ENCODE peak calls at places on chromosomes 5 and 9, in four cellular contexts. One of them, this sample, is unnamed.

GRCh38 chr9:32928912-32929311 is 72.5 kb downstream of the APTX start:
- DNase-seq in activated CD8-positive, alpha-beta T cell treated with anti-CD3 and anti-CD28 coated beads, Interleukin-2, amount 10 ng/mL, durations not matched to agents 7 days and 5 days: no peak
- DNase-seq in Kasumi-1: no peak
- DNase-seq in stimulated activated CD8-positive, alpha-beta memory T cell treated with anti-CD3 and anti-CD28 coated beads, Interleukin-15, amount 100 ng/mL, for 1 hour: no peak
- DNase-seq in this sample: no peak

GRCh38 chr5:54556136-54556535 is 38.6 kb downstream of the SNX18 start:
- DNase-seq in activated CD8-positive, alpha-beta T cell treated with anti-CD3 and anti-CD28 coated beads, Interleukin-2, amount 10 ng/mL, durations not matched to agents 7 days and 5 days: no peak
- DNase-seq in Kasumi-1: no peak
- DNase-seq in stimulated activated CD8-positive, alpha-beta memory T cell treated with anti-CD3 and anti-CD28 coated beads, Interleukin-15, amount 100 ng/mL, for 1 hour: no peak
- DNase-seq in this sample: no peak

GRCh38 chr9:129944501-129945116 is 98.4 kb downstream of the FNBP1 start:
- DNase-seq in activated CD8-positive, alpha-beta T cell treated with anti-CD3 and anti-CD28 coated beads, Interleukin-2, amount 10 ng/mL, durations not matched to agents 7 days and 5 days: peak
- DNase-seq in Kasumi-1: peak
- DNase-seq in stimulated activated CD8-positive, alpha-beta memory T cell treated with anti-CD3 and anti-CD28 coated beads, Interleukin-15, amount 100 ng/mL, for 1 hour: peak
- DNase-seq in this sample: no peak

GRCh38 chr5:160438316-160439204 is 16.9 kb downstream of the PTTG1 start:
- DNase-seq in activated CD8-positive, alpha-beta T cell treated with anti-CD3 and anti-CD28 coated beads, Interleukin-2, amount 10 ng/mL, durations not matched to agents 7 days and 5 days: peak
- DNase-seq in Kasumi-1: peak
- DNase-seq in stimulated activated CD8-positive, alpha-beta memory T cell treated with anti-CD3 and anti-CD28 coated beads, Interleukin-15, amount 100 ng/mL, for 1 hour: peak
- DNase-seq in this sample: peak

GRCh38 chr9:128902351-128903078 is 18.3 kb upstream of the PHYHD1 start:
- DNase-seq in activated CD8-positive, alpha-beta T cell treated with anti-CD3 and anti-CD28 coated beads, Interleukin-2, amount 10 ng/mL, durations not matched to agents 7 days and 5 days: peak
- DNase-seq in Kasumi-1: peak
- DNase-seq in stimulated activated CD8-positive, alpha-beta memory T cell treated with anti-CD3 and anti-CD28 coated beads, Interleukin-15, amount 100 ng/mL, for 1 hour: peak
- DNase-seq in this sample: peak

GRCh38 chr5:16934669-16935068 is 1.4 kb downstream of the MYO10 start:
- DNase-seq in activated CD8-positive, alpha-beta T cell treated with anti-CD3 and anti-CD28 coated beads, Interleukin-2, amount 10 ng/mL, durations not matched to agents 7 days and 5 days: no peak
- DNase-seq in Kasumi-1: no peak
- DNase-seq in stimulated activated CD8-positive, alpha-beta memory T cell treated with anti-CD3 and anti-CD28 coated beads, Interleukin-15, amount 100 ng/mL, for 1 hour: no peak
- DNase-seq in this sample: no peak

GRCh38 chr9:16671591-16672137 is 198.8 kb downstream of the BNC2 start:
- DNase-seq in activated CD8-positive, alpha-beta T cell treated with anti-CD3 and anti-CD28 coated beads, Interleukin-2, amount 10 ng/mL, durations not matched to agents 7 days and 5 days: no peak
- DNase-seq in Kasumi-1: no peak
- DNase-seq in stimulated activated CD8-positive, alpha-beta memory T cell treated with anti-CD3 and anti-CD28 coated beads, Interleukin-15, amount 100 ng/mL, for 1 hour: no peak
- DNase-seq in this sample: no peak

GRCh38 chr9:72579190-72579589 is 57.8 kb downstream of the TMC1 start:
- DNase-seq in activated CD8-positive, alpha-beta T cell treated with anti-CD3 and anti-CD28 coated beads, Interleukin-2, amount 10 ng/mL, durations not matched to agents 7 days and 5 days: no peak
- DNase-seq in Kasumi-1: no peak
- DNase-seq in stimulated activated CD8-positive, alpha-beta memory T cell treated with anti-CD3 and anti-CD28 coated beads, Interleukin-15, amount 100 ng/mL, for 1 hour: no peak
- DNase-seq in this sample: no peak

GRCh38 chr5:68333649-68334549 is 118.3 kb downstream of the PIK3R1 start:
- DNase-seq in activated CD8-positive, alpha-beta T cell treated with anti-CD3 and anti-CD28 coated beads, Interleukin-2, amount 10 ng/mL, durations not matched to agents 7 days and 5 days: no peak
- DNase-seq in Kasumi-1: no peak
- DNase-seq in stimulated activated CD8-positive, alpha-beta memory T cell treated with anti-CD3 and anti-CD28 coated beads, Interleukin-15, amount 100 ng/mL, for 1 hour: no peak
- DNase-seq in this sample: no peak

GRCh38 chr9:10562581-10563343 is 50.0 kb downstream of the PTPRD start:
- DNase-seq in activated CD8-positive, alpha-beta T cell treated with anti-CD3 and anti-CD28 coated beads, Interleukin-2, amount 10 ng/mL, durations not matched to agents 7 days and 5 days: no peak
- DNase-seq in Kasumi-1: no peak
- DNase-seq in stimulated activated CD8-positive, alpha-beta memory T cell treated with anti-CD3 and anti-CD28 coated beads, Interleukin-15, amount 100 ng/mL, for 1 hour: no peak
- DNase-seq in this sample: no peak

GRCh38 chr9:75950983-75951382 is 60.5 kb downstream of the PCSK5 start:
- DNase-seq in activated CD8-positive, alpha-beta T cell treated with anti-CD3 and anti-CD28 coated beads, Interleukin-2, amount 10 ng/mL, durations not matched to agents 7 days and 5 days: no peak
- DNase-seq in Kasumi-1: no peak
- DNase-seq in stimulated activated CD8-positive, alpha-beta memory T cell treated with anti-CD3 and anti-CD28 coated beads, Interleukin-15, amount 100 ng/mL, for 1 hour: no peak
- DNase-seq in this sample: no peak

GRCh38 chr9:99824378-99825157 is 2.9 kb downstream of the NR4A3 start:
- DNase-seq in activated CD8-positive, alpha-beta T cell treated with anti-CD3 and anti-CD28 coated beads, Interleukin-2, amount 10 ng/mL, durations not matched to agents 7 days and 5 days: peak
- DNase-seq in Kasumi-1: peak
- DNase-seq in stimulated activated CD8-positive, alpha-beta memory T cell treated with anti-CD3 and anti-CD28 coated beads, Interleukin-15, amount 100 ng/mL, for 1 hour: no peak
- DNase-seq in this sample: peak

GRCh38 chr5:96149021-96149420 is 187.4 kb upstream of the ELL2 start:
- DNase-seq in activated CD8-positive, alpha-beta T cell treated with anti-CD3 and anti-CD28 coated beads, Interleukin-2, amount 10 ng/mL, durations not matched to agents 7 days and 5 days: no peak
- DNase-seq in Kasumi-1: no peak
- DNase-seq in stimulated activated CD8-positive, alpha-beta memory T cell treated with anti-CD3 and anti-CD28 coated beads, Interleukin-15, amount 100 ng/mL, for 1 hour: no peak
- DNase-seq in this sample: no peak

GRCh38 chr5:14445581-14446290 is 135.9 kb upstream of the OTULINL start:
- DNase-seq in activated CD8-positive, alpha-beta T cell treated with anti-CD3 and anti-CD28 coated beads, Interleukin-2, amount 10 ng/mL, durations not matched to agents 7 days and 5 days: no peak
- DNase-seq in Kasumi-1: peak
- DNase-seq in stimulated activated CD8-positive, alpha-beta memory T cell treated with anti-CD3 and anti-CD28 coated beads, Interleukin-15, amount 100 ng/mL, for 1 hour: no peak
- DNase-seq in this sample: no peak

GRCh38 chr5:170483701-170484458 is 19.9 kb upstream of the KCNIP1 start:
- DNase-seq in activated CD8-positive, alpha-beta T cell treated with anti-CD3 and anti-CD28 coated beads, Interleukin-2, amount 10 ng/mL, durations not matched to agents 7 days and 5 days: no peak
- DNase-seq in Kasumi-1: peak
- DNase-seq in stimulated activated CD8-positive, alpha-beta memory T cell treated with anti-CD3 and anti-CD28 coated beads, Interleukin-15, amount 100 ng/mL, for 1 hour: no peak
- DNase-seq in this sample: no peak

GRCh38 chr9:111940697-111941096 is 44.1 kb downstream of the UGCG start:
- DNase-seq in activated CD8-positive, alpha-beta T cell treated with anti-CD3 and anti-CD28 coated beads, Interleukin-2, amount 10 ng/mL, durations not matched to agents 7 days and 5 days: no peak
- DNase-seq in Kasumi-1: no peak
- DNase-seq in stimulated activated CD8-positive, alpha-beta memory T cell treated with anti-CD3 and anti-CD28 coated beads, Interleukin-15, amount 100 ng/mL, for 1 hour: no peak
- DNase-seq in this sample: no peak

GRCh38 chr9:35905912-35906679 is at the start of gene HRCT1:
- DNase-seq in activated CD8-positive, alpha-beta T cell treated with anti-CD3 and anti-CD28 coated beads, Interleukin-2, amount 10 ng/mL, durations not matched to agents 7 days and 5 days: no peak
- DNase-seq in Kasumi-1: no peak
- DNase-seq in stimulated activated CD8-positive, alpha-beta memory T cell treated with anti-CD3 and anti-CD28 coated beads, Interleukin-15, amount 100 ng/mL, for 1 hour: no peak
- DNase-seq in this sample: no peak

GRCh38 chr9:88777498-88778312 is 213.6 kb upstream of the S1PR3 start:
- DNase-seq in activated CD8-positive, alpha-beta T cell treated with anti-CD3 and anti-CD28 coated beads, Interleukin-2, amount 10 ng/mL, durations not matched to agents 7 days and 5 days: no peak
- DNase-seq in Kasumi-1: peak
- DNase-seq in stimulated activated CD8-positive, alpha-beta memory T cell treated with anti-CD3 and anti-CD28 coated beads, Interleukin-15, amount 100 ng/mL, for 1 hour: no peak
- DNase-seq in this sample: no peak

GRCh38 chr5:111075520-111075919 is 4.0 kb downstream of the TSLP start:
- DNase-seq in activated CD8-positive, alpha-beta T cell treated with anti-CD3 and anti-CD28 coated beads, Interleukin-2, amount 10 ng/mL, durations not matched to agents 7 days and 5 days: no peak
- DNase-seq in Kasumi-1: no peak
- DNase-seq in stimulated activated CD8-positive, alpha-beta memory T cell treated with anti-CD3 and anti-CD28 coated beads, Interleukin-15, amount 100 ng/mL, for 1 hour: no peak
- DNase-seq in this sample: no peak

GRCh38 chr5:146862641-146863040 is 15.9 kb downstream of the PPP2R2B start:
- DNase-seq in activated CD8-positive, alpha-beta T cell treated with anti-CD3 and anti-CD28 coated beads, Interleukin-2, amount 10 ng/mL, durations not matched to agents 7 days and 5 days: no peak
- DNase-seq in Kasumi-1: no peak
- DNase-seq in stimulated activated CD8-positive, alpha-beta memory T cell treated with anti-CD3 and anti-CD28 coated beads, Interleukin-15, amount 100 ng/mL, for 1 hour: no peak
- DNase-seq in this sample: no peak

GRCh38 chr5:157530226-157530972 is 45.2 kb downstream of the ADAM19 start:
- DNase-seq in activated CD8-positive, alpha-beta T cell treated with anti-CD3 and anti-CD28 coated beads, Interleukin-2, amount 10 ng/mL, durations not matched to agents 7 days and 5 days: no peak
- DNase-seq in Kasumi-1: no peak
- DNase-seq in stimulated activated CD8-positive, alpha-beta memory T cell treated with anti-CD3 and anti-CD28 coated beads, Interleukin-15, amount 100 ng/mL, for 1 hour: no peak
- DNase-seq in this sample: no peak

GRCh38 chr5:137594717-137595116 is 95.6 kb upstream of the SPOCK1 start:
- DNase-seq in activated CD8-positive, alpha-beta T cell treated with anti-CD3 and anti-CD28 coated beads, Interleukin-2, amount 10 ng/mL, durations not matched to agents 7 days and 5 days: no peak
- DNase-seq in Kasumi-1: no peak
- DNase-seq in stimulated activated CD8-positive, alpha-beta memory T cell treated with anti-CD3 and anti-CD28 coated beads, Interleukin-15, amount 100 ng/mL, for 1 hour: no peak
- DNase-seq in this sample: no peak

GRCh38 chr9:79572891-79573696 is 1.3 kb downstream of the TLE4 start:
- DNase-seq in activated CD8-positive, alpha-beta T cell treated with anti-CD3 and anti-CD28 coated beads, Interleukin-2, amount 10 ng/mL, durations not matched to agents 7 days and 5 days: peak
- DNase-seq in Kasumi-1: peak
- DNase-seq in stimulated activated CD8-positive, alpha-beta memory T cell treated with anti-CD3 and anti-CD28 coated beads, Interleukin-15, amount 100 ng/mL, for 1 hour: peak
- DNase-seq in this sample: no peak

This sample was measured in memory B cell.